ENCODE peak calls at places on chromosomes 3 and 15, in four cellular contexts. H is H1, X is HepG2, K is GM12878. S is an unnamed sample.

GRCh38 chr3:72295276-72295973 is 510.5 kb upstream of the PROK2 start:
- DNase-seq in H (no peak), X (no peak), K (no peak), S (no peak)

GRCh38 chr3:196756738-196757137 is 17.1 kb downstream of the PAK2 start:
- DNase-seq in X (no peak), K (no peak), H (no peak), S (no peak)

GRCh38 chr3:4399476-4399875 is 67.6 kb downstream of the SUMF1 start:
- DNase-seq in H (no peak), K (no peak), X (no peak), S (no peak)

GRCh38 chr3:195116393-195117185 is 154.4 kb downstream of the XXYLT1 start:
- DNase-seq in X (no peak), K (no peak), H (no peak), S (no peak)

GRCh38 chr15:85485956-85486567 is 105.7 kb downstream of the AKAP13 start:
- DNase-seq in K (peak; percentile 59), X (peak; percentile 75), H (peak; percentile 69), S (peak; percentile 74)

GRCh38 chr3:47424434-47425382 is 43.9 kb downstream of the PTPN23 start:
- DNase-seq in X (peak; percentile 89), K (no peak), H (no peak), S (no peak)

GRCh38 chr15:82848201-82848993 is 39.0 kb downstream of the WHAMM start:
- DNase-seq in X (no peak), H (peak; percentile 23), K (no peak), S (no peak)

GRCh38 chr15:58805095-58805494 is 34.0 kb downstream of the MINDY2 start:
- DNase-seq in H (no peak), X (no peak), K (no peak), S (no peak)

GRCh38 chr3:50433954-50434353 is 69.5 kb downstream of the CACNA2D2 start:
- DNase-seq in X (no peak), H (no peak), K (no peak), S (no peak)

GRCh38 chr15:49225572-49226281 is 55.7 kb downstream of the GALK2 start:
- DNase-seq in X (no peak), K (no peak), H (peak; percentile 78), S (no peak)

GRCh38 chr3:152399374-152399773 is 130.6 kb downstream of the MBNL1 start:
- DNase-seq in H (no peak), K (no peak), X (no peak), S (no peak)

GRCh38 chr3:94115482-94115881 is 52.6 kb downstream of the NSUN3 start:
- DNase-seq in K (no peak), X (no peak), H (no peak), S (no peak)

GRCh38 chr3:43759297-43759782 is 68.6 kb downstream of the ABHD5 start:
- DNase-seq in H (no peak), K (no peak), X (peak; percentile 56), S (no peak)

GRCh38 chr15:58918239-58918638 is 15.2 kb downstream of the SLTM start:
- DNase-seq in H (no peak), X (no peak), K (no peak), S (no peak)

GRCh38 chr15:73782339-73782979 is 29.3 kb upstream of the INSYN1 start:
- DNase-seq in K (no peak), X (no peak), H (no peak), S (no peak)

GRCh38 chr3:124118397-124118796 is 126.5 kb upstream of the ROPN1 start:
- DNase-seq in H (no peak), X (no peak), K (no peak), S (no peak)

GRCh38 chr15:39188930-39189329 is 391.9 kb upstream of the THBS1 start:
- DNase-seq in K (no peak), X (peak; percentile 37), H (no peak), S (no peak)

GRCh38 chr15:71705151-71705550 is 105.2 kb upstream of the NR2E3 start:
- DNase-seq in X (no peak), K (no peak), H (no peak), S (peak; percentile 43)

GRCh38 chr3:114143817-114144216 is 35.0 kb downstream of the DRD3 start:
- DNase-seq in K (no peak), H (no peak), X (no peak), S (no peak)

GRCh38 chr3:186493507-186493906 is 50.7 kb downstream of the CRYGS start:
- DNase-seq in K (no peak), H (no peak), X (no peak), S (no peak)

GRCh38 chr3:41304603-41305002 is 105.3 kb downstream of the CTNNB1 start:
- DNase-seq in K (no peak), H (no peak), X (no peak), S (no peak)

GRCh38 chr3:17982211-17982880 is 239.9 kb upstream of the TBC1D5 start:
- DNase-seq in H (no peak), X (no peak), K (no peak), S (no peak)

GRCh38 chr3:152073267-152073666 is 195.5 kb upstream of the MBNL1 start:
- DNase-seq in H (no peak), K (no peak), X (no peak), S (no peak)

GRCh38 chr3:115627180-115628074 is 4.1 kb downstream of the GAP43 start:
- DNase-seq in K (no peak), H (no peak), X (no peak), S (no peak)

GRCh38 chr3:129034650-129035049 is 25.9 kb upstream of the GP9 start:
- DNase-seq in H (no peak), K (no peak), X (no peak), S (no peak)

GRCh38 chr15:31268911-31269784 is 57.5 kb upstream of the KLF13 start:
- DNase-seq in H (peak; percentile 34), X (no peak), K (no peak), S (no peak)

GRCh38 chr3:32432711-32433530 is 41.3 kb downstream of the CMTM7 start:
- DNase-seq in H (peak; percentile 24), X (no peak), K (peak; percentile 55), S (no peak)

GRCh38 chr3:12744326-12744725 is 14.7 kb downstream of the TMEM40 start:
- DNase-seq in H (no peak), X (no peak), K (no peak), S (no peak)

GRCh38 chr15:89680282-89680873 is 1.2 kb upstream of the PLIN1 start:
- DNase-seq in K (no peak), X (peak; percentile 80), H (no peak), S (no peak)

GRCh38 chr15:38876211-38876610 is 311.6 kb upstream of the RASGRP1 start:
- DNase-seq in K (no peak), X (no peak), H (no peak), S (no peak)

GRCh38 chr3:46138571-46138970 is 69.5 kb downstream of the CCR1 start:
- DNase-seq in X (no peak), K (no peak), H (no peak), S (no peak)

GRCh38 chr3:182487621-182488020 is 305.7 kb upstream of the ATP11B start:
- DNase-seq in K (no peak), H (no peak), X (no peak), S (no peak)

GRCh38 chr3:61199843-61200242 is 51.4 kb downstream of the FHIT start:
- DNase-seq in K (no peak), H (no peak), X (no peak), S (no peak)

GRCh38 chr3:16176391-16177030 is 2.0 kb downstream of the GALNT15 start:
- DNase-seq in K (no peak), X (no peak), H (no peak), S (no peak)

GRCh38 chr3:16178628-16178988 is 4.1 kb downstream of the GALNT15 start:
- DNase-seq in K (no peak), H (no peak), X (no peak), S (no peak)

GRCh38 chr3:16179771-16180736 is 5.6 kb downstream of the GALNT15 start:
- DNase-seq in X (peak; percentile 31), H (no peak), K (no peak), S (no peak)

GRCh38 chr3:16179261-16179660 is 4.8 kb downstream of the GALNT15 start:
- DNase-seq in K (no peak), X (no peak), H (no peak), S (no peak)

DNA sequence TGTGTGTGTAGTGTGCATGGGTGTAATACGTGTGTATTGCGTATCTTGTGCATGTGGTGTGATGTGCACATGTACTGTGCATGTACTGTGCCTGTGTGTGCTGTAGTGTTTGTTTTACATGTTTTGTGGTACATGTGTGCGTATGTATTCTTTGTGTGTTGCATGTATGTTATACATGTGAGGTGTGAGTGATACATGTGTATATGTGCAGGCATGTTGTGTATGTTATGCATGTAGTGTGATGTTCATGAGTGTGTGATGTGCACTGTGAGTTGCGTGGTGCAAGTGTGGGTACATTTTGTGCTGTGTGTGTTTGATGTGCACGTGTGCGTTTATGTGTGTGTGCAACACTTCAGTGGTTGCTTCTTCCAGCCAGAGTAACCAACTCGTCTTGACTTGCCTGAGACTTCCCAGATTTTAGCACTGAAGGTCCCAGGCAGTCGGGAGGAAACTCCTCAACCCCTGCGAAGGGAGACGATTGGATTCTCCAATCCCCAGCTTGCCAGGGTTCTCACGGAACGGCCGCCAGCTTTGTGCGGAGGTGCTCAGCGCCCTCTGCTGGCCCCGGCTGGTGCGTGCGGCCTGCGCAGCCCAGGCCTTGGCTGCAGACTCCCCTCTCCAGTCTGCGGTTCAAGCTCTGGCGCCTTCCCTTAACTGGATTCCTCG is 3.6 kb downstream of the GALNT15 start:
- DNase-seq in K (no peak), X (peak; percentile 42), H (peak; percentile 96), S (peak; percentile 87)
- H3K4me3 ChIP-seq in K (no peak overlapping the region), X (no peak overlapping the region), H (no peak overlapping the region), S (no peak overlapping the region)

GRCh38 chr15:40269604-40270003 is 13.3 kb downstream of the ANKRD63 start:
- DNase-seq in H (no peak), X (no peak), K (no peak), S (no peak)
- TF ChIP-seq SUZ12 in H (no peak), X (no peak), K (no peak), S (no peak)

DNA sequence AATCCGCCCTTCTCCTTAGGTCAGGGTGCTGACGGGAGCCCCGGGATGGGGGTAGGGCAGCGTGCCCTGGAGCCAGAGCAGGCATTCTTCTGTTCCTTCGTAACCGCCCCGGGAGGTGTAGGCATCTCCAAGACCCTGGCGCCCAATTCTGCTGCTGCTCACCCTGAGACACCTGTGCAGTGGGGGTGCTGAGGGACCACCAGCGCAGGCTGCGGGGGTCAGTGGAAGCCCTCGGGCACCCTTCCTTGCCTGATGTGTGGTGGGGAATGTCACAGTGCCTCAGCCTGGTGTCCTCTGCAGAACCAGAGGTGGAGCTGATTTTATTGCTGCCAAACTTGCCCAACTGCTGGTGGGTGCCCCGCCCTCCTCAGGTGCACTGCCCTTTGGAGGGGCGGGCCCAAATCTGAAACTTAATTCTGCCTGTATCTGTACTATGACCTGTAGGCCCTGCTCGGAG is 7.3 kb downstream of the CSK start:
- DNase-seq in X (no peak), K (no peak), H (no peak), S (no peak)
- H3K4me3 ChIP-seq in X (no peak overlapping the region), K (peak overlapping the region; percentile 77), H (no peak overlapping the region), S (no peak overlapping the region)

GRCh38 chr3:170154569-170155143 is 26.9 kb downstream of the PHC3 start:
- DNase-seq in K (peak; percentile 56), H (no peak), X (no peak), S (no peak)
- TF ChIP-seq SUZ12 in K (no peak), H (no peak), X (no peak), S (no peak)